ENCODE peak calls at places on chromosomes 2 and 18, in four cellular contexts. One of them, this sample, is unnamed.

GRCh38 chr2:206408323-206409320 is 34.7 kb upstream of the ADAM23 start:
- DNase-seq in GM12891: no peak
- DNase-seq in GM12878: peak; percentile 19
- DNase-seq in HL-60: no peak
- DNase-seq in this sample: no peak

GRCh38 chr18:78584167-78585022 is 395.2 kb upstream of the SALL3 start:
- DNase-seq in GM12891: no peak
- DNase-seq in GM12878: no peak
- DNase-seq in HL-60: no peak
- DNase-seq in this sample: no peak

GRCh38 chr2:85168984-85169383 is 35.8 kb downstream of the TCF7L1 start:
- DNase-seq in GM12891: no peak
- DNase-seq in GM12878: no peak
- DNase-seq in HL-60: no peak
- DNase-seq in this sample: no peak

GRCh38 chr2:223532161-223532560 is 70.0 kb downstream of the SCG2 start:
- DNase-seq in GM12891: no peak
- DNase-seq in GM12878: no peak
- DNase-seq in HL-60: no peak
- DNase-seq in this sample: no peak

GRCh38 chr2:43426305-43427031 is 169.4 kb downstream of the THADA start:
- DNase-seq in GM12891: peak; percentile 35
- DNase-seq in GM12878: peak; percentile 96
- DNase-seq in HL-60: peak; percentile 74
- DNase-seq in this sample: peak; percentile 67

GRCh38 chr2:203870481-203870880 is 2.9 kb downstream of the CTLA4 start:
- DNase-seq in GM12891: no peak
- DNase-seq in GM12878: no peak
- DNase-seq in HL-60: no peak
- DNase-seq in this sample: no peak

GRCh38 chr18:68725341-68725740 is 10.4 kb upstream of the TMX3 start:
- DNase-seq in GM12891: no peak
- DNase-seq in GM12878: no peak
- DNase-seq in HL-60: no peak
- DNase-seq in this sample: no peak

GRCh38 chr18:56975276-56975675 is 171.6 kb upstream of the BOD1L2 start:
- DNase-seq in GM12891: no peak
- DNase-seq in GM12878: no peak
- DNase-seq in HL-60: no peak
- DNase-seq in this sample: no peak

GRCh38 chr2:212409560-212409959 is 129.0 kb downstream of the ERBB4 start:
- DNase-seq in GM12891: no peak
- DNase-seq in GM12878: no peak
- DNase-seq in HL-60: no peak
- DNase-seq in this sample: no peak

GRCh38 chr2:33240178-33240577 is 236.3 kb upstream of the RASGRP3 start:
- DNase-seq in GM12891: no peak
- DNase-seq in GM12878: no peak
- DNase-seq in HL-60: no peak
- DNase-seq in this sample: no peak

GRCh38 chr18:77173274-77174030 is 40.9 kb upstream of the MBP start:
- DNase-seq in GM12891: no peak
- DNase-seq in GM12878: no peak
- DNase-seq in HL-60: no peak
- DNase-seq in this sample: no peak

GRCh38 chr2:85506768-85507181 is 32.2 kb upstream of the MAT2A start:
- DNase-seq in GM12891: no peak
- DNase-seq in GM12878: no peak
- DNase-seq in HL-60: no peak
- DNase-seq in this sample: no peak

GRCh38 chr2:149033716-149034115 is 4.8 kb upstream of the LYPD6B start:
- DNase-seq in GM12891: no peak
- DNase-seq in GM12878: no peak
- DNase-seq in HL-60: no peak
- DNase-seq in this sample: no peak

GRCh38 chr18:10490401-10491289 is 35.2 kb upstream of the NAPG start:
- DNase-seq in GM12891: no peak
- DNase-seq in GM12878: peak; percentile 58
- DNase-seq in HL-60: peak; percentile 60
- DNase-seq in this sample: peak; percentile 33

GRCh38 chr2:220134756-220135534 is 507.5 kb downstream of the SLC4A3 start:
- DNase-seq in GM12891: no peak
- DNase-seq in GM12878: no peak
- DNase-seq in HL-60: no peak
- DNase-seq in this sample: no peak

GRCh38 chr2:174350018-174350417 is 15.3 kb downstream of the SP9 start:
- DNase-seq in GM12891: no peak
- DNase-seq in GM12878: no peak
- DNase-seq in HL-60: no peak
- DNase-seq in this sample: peak; percentile 47

GRCh38 chr2:30068067-30068466 is 78.7 kb upstream of the YPEL5 start:
- DNase-seq in GM12891: no peak
- DNase-seq in GM12878: no peak
- DNase-seq in HL-60: no peak
- DNase-seq in this sample: no peak

GRCh38 chr2:201219328-201220096 is 36.6 kb downstream of the CASP10 start:
- DNase-seq in GM12891: no peak
- DNase-seq in GM12878: no peak
- DNase-seq in HL-60: no peak
- DNase-seq in this sample: no peak

GRCh38 chr2:30549096-30549495 is 102.0 kb downstream of the LCLAT1 start:
- DNase-seq in GM12891: no peak
- DNase-seq in GM12878: no peak
- DNase-seq in HL-60: no peak
- DNase-seq in this sample: no peak

GRCh38 chr2:241559489-241560180 is 1.1 kb downstream of the BOK start:
- DNase-seq in GM12891: no peak
- DNase-seq in GM12878: no peak
- DNase-seq in HL-60: no peak
- DNase-seq in this sample: peak; percentile 42

GRCh38 chr18:13436596-13436995 is 218.0 kb downstream of the LDLRAD4 start:
- DNase-seq in GM12891: no peak
- DNase-seq in GM12878: no peak
- DNase-seq in HL-60: no peak
- DNase-seq in this sample: no peak

GRCh38 chr2:9844036-9844483 is 786 bp downstream of the TAF1B start:
- DNase-seq in GM12891: no peak
- DNase-seq in GM12878: no peak
- DNase-seq in HL-60: peak; percentile 15
- DNase-seq in this sample: no peak
- TF ChIP-seq SPI1 in GM12891: no peak
- TF ChIP-seq SPI1 in GM12878: no peak
- TF ChIP-seq SPI1 in HL-60: no peak
- TF ChIP-seq SPI1 in this sample: no peak

DNA sequence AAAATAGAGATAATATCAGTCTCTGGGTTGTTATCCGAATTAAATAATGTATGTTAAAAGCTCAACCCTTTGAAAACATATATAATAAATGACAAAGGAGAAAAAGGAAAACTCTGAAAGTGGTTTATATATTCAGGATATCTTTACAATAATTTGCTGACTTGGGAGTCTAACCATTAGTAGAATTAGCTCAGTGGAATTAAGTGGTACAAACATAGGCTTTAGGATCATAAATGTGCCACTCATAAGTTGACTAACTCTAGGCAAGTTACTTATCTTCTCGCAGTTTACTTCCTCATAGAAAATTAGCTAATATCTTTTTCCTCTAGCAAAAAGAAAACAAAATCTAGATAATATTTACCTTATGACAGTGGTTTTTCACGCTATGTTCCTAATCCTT is 44.6 kb downstream of the HEATR5B start:
- DNase-seq in GM12891: no peak
- DNase-seq in GM12878: no peak
- DNase-seq in HL-60: no peak
- DNase-seq in this sample: no peak
- TF ChIP-seq SPI1 in GM12891: no peak
- TF ChIP-seq SPI1 in GM12878: no peak
- TF ChIP-seq SPI1 in HL-60: no peak
- TF ChIP-seq SPI1 in this sample: no peak

GRCh38 chr2:68548396-68548795 is 81.0 kb downstream of the APLF start:
- DNase-seq in GM12891: no peak
- DNase-seq in GM12878: no peak
- DNase-seq in HL-60: no peak
- DNase-seq in this sample: no peak
- TF ChIP-seq SPI1 in GM12891: no peak
- TF ChIP-seq SPI1 in GM12878: no peak
- TF ChIP-seq SPI1 in HL-60: no peak
- TF ChIP-seq SPI1 in this sample: no peak

GRCh38 chr2:106098081-106098480 is 96.0 kb downstream of the UXS1 start:
- DNase-seq in GM12891: no peak
- DNase-seq in GM12878: no peak
- DNase-seq in HL-60: no peak
- DNase-seq in this sample: peak; percentile 39
- TF ChIP-seq SPI1 in GM12891: no peak
- TF ChIP-seq SPI1 in GM12878: no peak
- TF ChIP-seq SPI1 in HL-60: no peak
- TF ChIP-seq SPI1 in this sample: no peak

DNA sequence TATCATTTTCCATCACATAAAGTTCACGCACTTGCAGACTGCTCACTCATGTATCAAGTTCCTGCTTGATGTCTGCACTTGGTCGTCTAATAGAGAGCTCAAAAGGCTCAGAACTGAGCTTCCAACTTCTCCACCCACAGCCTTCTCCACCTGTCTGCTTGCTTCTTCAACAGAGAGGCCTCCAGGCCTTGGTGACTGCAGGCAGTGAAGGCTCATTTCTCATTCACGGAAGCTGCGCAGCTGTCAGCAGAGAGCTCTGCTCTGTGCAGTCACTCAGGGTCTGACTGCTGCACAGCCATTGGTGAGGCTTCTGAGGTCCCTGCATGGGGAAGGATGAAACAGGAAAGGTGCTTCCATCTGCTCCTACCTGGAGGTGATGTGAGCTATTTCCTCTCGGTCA is 126.3 kb downstream of the TMEM18 start:
- DNase-seq in GM12891: no peak
- DNase-seq in GM12878: no peak
- DNase-seq in HL-60: no peak
- DNase-seq in this sample: no peak
- TF ChIP-seq SPI1 in GM12891: no peak
- TF ChIP-seq SPI1 in GM12878: no peak
- TF ChIP-seq SPI1 in HL-60: no peak
- TF ChIP-seq SPI1 in this sample: no peak

This sample was measured in K562.